ENCODE peak calls at places on chromosomes 11 and 22, in ten cellular contexts. N, R, U, C, P, V, O, J, G and A are unnamed samples.

GRCh38 chr22:45008853-45009751 is 703 bp downstream of the PHF21B start:
- DNase-seq in N (no peak), R (no peak), U (no peak), C (no peak), P (peak; percentile 18), V (no peak), O (no peak), J (peak; percentile 14), G (no peak), A (peak; percentile 23)

GRCh38 chr11:2591805-2592204 is 108.0 kb downstream of the KCNQ1OT1 start:
- DNase-seq in N (no peak), R (no peak), U (peak; percentile 21), C (no peak), P (no peak), V (no peak), O (peak; percentile 35), J (no peak), G (no peak), A (no peak)

GRCh38 chr11:71078482-71078881 is 173.9 kb downstream of the SHANK2 start:
- DNase-seq in N (no peak), R (no peak), U (no peak), C (no peak), P (no peak), V (no peak), O (no peak), J (no peak), G (no peak), A (no peak)

GRCh38 chr11:61700221-61700620 is 20.0 kb downstream of the DAGLA start:
- DNase-seq in N (peak; percentile 83), R (no peak), U (peak; percentile 73), C (peak; percentile 51), P (no peak), V (no peak), O (peak; percentile 88), J (peak; percentile 66), G (peak; percentile 73), A (no peak)

GRCh38 chr11:47918370-47918690 is 62.0 kb upstream of the PTPRJ start:
- DNase-seq in N (no peak), R (no peak), U (no peak), C (no peak), P (no peak), V (no peak), O (no peak), J (no peak), G (no peak), A (no peak)

GRCh38 chr11:2300290-2300935 is 1.3 kb downstream of the C11orf21 start:
- DNase-seq in N (peak; percentile 25), R (peak; percentile 13), U (peak; percentile 17), C (no peak), P (no peak), V (no peak), O (peak; percentile 62), J (no peak), G (peak; percentile 75), A (no peak)

GRCh38 chr11:47187723-47188122 is 1.5 kb upstream of the PACSIN3 start:
- DNase-seq in N (no peak), R (no peak), U (no peak), C (no peak), P (no peak), V (no peak), O (no peak), J (no peak), G (no peak), A (no peak)

GRCh38 chr11:113241190-113242051 is 73.0 kb upstream of the TTC12 start:
- DNase-seq in N (no peak), R (no peak), U (no peak), C (peak; percentile 1), P (no peak), V (no peak), O (no peak), J (no peak), G (no peak), A (no peak)

GRCh38 chr11:125517116-125517804 is 21.2 kb upstream of the FEZ1 start:
- DNase-seq in N (no peak), R (no peak), U (peak; percentile 23), C (peak; percentile 86), P (peak; percentile 33), V (peak; percentile 29), O (no peak), J (no peak), G (no peak), A (no peak)

GRCh38 chr11:114321621-114322257 is 25.5 kb downstream of the NNMT start:
- DNase-seq in N (no peak), R (no peak), U (no peak), C (peak; percentile 91), P (no peak), V (no peak), O (no peak), J (no peak), G (no peak), A (no peak)

GRCh38 chr11:9758676-9759518 is 95.0 kb downstream of the SWAP70 start:
- DNase-seq in N (peak; percentile 69), R (peak; percentile 80), U (peak; percentile 72), C (peak; percentile 64), P (peak; percentile 80), V (peak; percentile 84), O (peak; percentile 83), J (peak; percentile 71), G (peak; percentile 95), A (peak; percentile 76)

GRCh38 chr11:75703709-75704237 is 13.9 kb upstream of the MOGAT2 start:
- DNase-seq in N (no peak), R (no peak), U (no peak), C (no peak), P (no peak), V (no peak), O (no peak), J (no peak), G (no peak), A (no peak)

GRCh38 chr22:45688606-45689080 is 17.0 kb downstream of the ATXN10 start:
- DNase-seq in N (no peak), R (no peak), U (peak; percentile 42), C (peak; percentile 90), P (no peak), V (no peak), O (no peak), J (peak; percentile 37), G (peak; percentile 36), A (no peak)

GRCh38 chr11:25970726-25971508 is 361.0 kb upstream of the ANO3 start:
- DNase-seq in N (no peak), R (no peak), U (no peak), C (no peak), P (no peak), V (no peak), O (no peak), J (no peak), G (no peak), A (no peak)

DNA sequence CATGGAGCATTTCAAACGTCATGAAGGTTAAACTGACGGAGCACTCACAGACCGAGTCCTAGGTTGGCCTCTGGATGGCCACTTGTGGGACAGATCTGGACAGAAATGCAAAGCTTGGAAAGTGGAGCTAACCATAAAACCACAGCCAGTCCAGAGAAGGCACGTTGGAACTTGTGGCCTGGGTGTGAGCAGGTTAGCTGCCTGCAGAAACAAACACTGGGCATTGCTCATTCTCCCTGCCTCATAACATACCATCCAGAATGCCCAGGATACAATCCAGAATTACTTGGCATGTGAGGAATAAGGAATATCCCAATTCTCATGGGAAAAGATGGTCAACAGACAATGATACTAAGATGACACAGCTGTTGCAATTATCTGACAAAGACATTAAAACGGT is 1005.0 kb downstream of the TBC1D22A start:
- DNase-seq in N (no peak), R (no peak), U (no peak), C (no peak), P (no peak), V (no peak), O (no peak), J (no peak), G (no peak), A (no peak)
- TF ChIP-seq POLR2A in N (no peak), R (no peak), U (no peak), C (no peak), P (no peak), V (no peak), O (no peak), J (no peak), G (no peak), A (no peak)

GRCh38 chr11:44610556-44610955 is 45.1 kb downstream of the CD82 start:
- DNase-seq in N (no peak), R (no peak), U (no peak), C (no peak), P (no peak), V (no peak), O (no peak), J (no peak), G (no peak), A (no peak)
- TF ChIP-seq CTCF in N (no peak), R (no peak), U (no peak), C (no peak), P (no peak), V (no peak), O (no peak), J (no peak), G (no peak), A (no peak)

DNA sequence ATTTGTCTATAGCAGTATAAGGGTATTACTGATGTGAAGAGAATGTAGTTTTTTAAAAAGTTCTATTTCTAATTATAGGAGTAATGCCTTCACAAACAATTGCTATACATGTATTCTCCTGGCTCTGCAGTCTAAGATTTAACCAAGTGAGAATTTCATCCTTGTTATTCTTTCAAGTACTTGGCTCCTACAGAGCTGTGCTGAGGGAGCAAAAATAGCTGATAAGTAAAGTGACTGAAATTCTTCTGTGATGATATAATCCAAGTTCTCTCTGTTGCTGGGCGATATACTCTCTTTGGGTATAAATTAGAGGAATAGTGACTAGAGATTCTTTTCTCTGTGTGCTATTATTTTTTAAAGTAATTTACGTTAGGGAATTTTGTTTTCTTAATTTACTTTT is 68.0 kb downstream of the PGR start:
- DNase-seq in N (no peak), R (no peak), U (no peak), C (peak; percentile 21), P (no peak), V (no peak), O (no peak), J (no peak), G (no peak), A (no peak)
- TF ChIP-seq POLR2A in N (no peak), R (no peak), U (no peak), C (no peak), P (no peak), V (no peak), O (no peak), J (no peak), G (no peak), A (no peak)

DNA sequence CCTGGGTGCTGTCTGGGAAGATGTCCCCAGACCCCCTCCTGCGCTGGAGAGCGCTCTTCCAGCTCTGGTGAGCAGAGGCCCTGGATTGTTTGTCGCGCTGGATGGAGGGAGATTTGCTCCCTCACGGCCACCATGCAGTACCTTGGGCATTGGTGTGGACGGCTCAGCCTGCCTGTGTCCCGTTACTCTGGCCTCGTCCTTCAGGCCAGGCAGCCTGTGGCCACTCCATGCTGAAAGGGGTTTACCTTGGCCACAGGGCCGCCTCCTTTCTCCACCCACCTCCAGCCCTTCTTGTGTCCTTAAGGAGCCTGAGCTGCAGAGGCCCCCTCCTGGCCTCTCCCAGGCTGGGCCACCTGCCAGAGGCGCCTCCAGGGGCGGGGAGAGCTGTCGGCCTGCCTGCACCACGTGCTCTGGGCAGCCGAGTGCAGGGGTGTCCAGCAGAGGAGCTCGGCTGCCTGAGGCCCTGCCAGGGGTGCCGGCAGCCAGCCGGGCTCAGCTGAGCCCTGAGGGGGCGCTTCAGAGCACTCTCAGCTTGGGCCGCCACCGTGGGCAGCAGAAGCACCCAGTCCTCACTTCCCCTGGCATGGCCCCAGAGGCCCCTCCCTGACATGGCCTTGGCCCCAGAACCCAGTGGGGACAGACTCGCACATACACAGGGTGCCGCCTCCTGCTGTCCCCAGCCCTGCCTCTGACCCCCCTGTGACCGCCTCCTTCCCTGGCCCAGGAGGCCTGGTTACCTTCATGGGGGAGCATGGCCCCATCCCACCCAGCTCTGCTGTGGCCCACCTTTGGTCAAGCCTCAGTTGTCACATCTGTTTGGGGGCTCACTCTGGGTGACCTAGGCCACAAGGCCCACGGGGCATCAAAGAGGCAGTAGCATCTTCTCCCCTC is 3.4 kb downstream of the CCND1 start:
- DNase-seq in N (peak; percentile 87), R (no peak), U (peak; percentile 83), C (peak; percentile 92), P (peak; percentile 61), V (peak; percentile 87), O (no peak), J (peak; percentile 28), G (no peak), A (peak; percentile 98)
- TF ChIP-seq CTCF in N (no peak), R (no peak), U (peak; percentile 40), C (peak; percentile 56), P (no peak), V (peak; percentile 36), O (no peak), J (peak; percentile 27), G (no peak), A (peak; percentile 52)